ENCODE peak calls at places on chromosome 18, in eight cellular contexts. N is HCT116, K is GM23248, C is keratinocyte, D is Karpas-422, X is endothelial cell of umbilical vein, E is neural progenitor cell, F is PC-3. H is an unnamed sample. For H3K4me1, the result is how much of the 10 kb centered on the place peaks cover.

GRCh38 chr18:57881818-57882413 is 78.8 kb upstream of the ATP8B1 start:
- DNase-seq in N (peak), K (peak), C (no peak), D (peak), X (peak), E (peak), F (peak), H (peak)

GRCh38 chr18:7635948-7636347 is 68.8 kb downstream of the PTPRM start:
- DNase-seq in N (no peak), K (no peak), C (no peak), D (no peak), X (no peak), E (no peak), F (no peak), H (no peak)

GRCh38 chr18:77711096-77711495 is 461.4 kb downstream of the GALR1 start:
- DNase-seq in N (no peak), K (peak), C (no peak), D (peak), X (no peak), E (peak), F (no peak), H (no peak)

GRCh38 chr18:22168360-22168921 is 948 bp upstream of the GATA6 start:
- DNase-seq in N (no peak), K (no peak), C (no peak), D (no peak), X (peak), E (peak), F (peak), H (peak)

GRCh38 chr18:44900627-44901026 is 219.9 kb downstream of the SETBP1 start:
- DNase-seq in N (no peak), K (no peak), C (no peak), D (no peak), X (no peak), E (no peak), F (peak), H (no peak)

GRCh38 chr18:7926526-7926925 is 359.4 kb downstream of the PTPRM start:
- DNase-seq in N (peak), K (no peak), C (no peak), D (no peak), X (peak), E (peak), F (peak), H (no peak)

GRCh38 chr18:26317353-26317865 is 91.2 kb downstream of the TAF4B start:
- DNase-seq in N (no peak), K (no peak), C (no peak), D (no peak), X (no peak), E (no peak), F (peak), H (no peak)

GRCh38 chr18:29853126-29853525 is 1189.4 kb downstream of the DSC3 start:
- DNase-seq in N (no peak), K (peak), C (no peak), D (no peak), X (no peak), E (no peak), F (peak), H (no peak)

DNA sequence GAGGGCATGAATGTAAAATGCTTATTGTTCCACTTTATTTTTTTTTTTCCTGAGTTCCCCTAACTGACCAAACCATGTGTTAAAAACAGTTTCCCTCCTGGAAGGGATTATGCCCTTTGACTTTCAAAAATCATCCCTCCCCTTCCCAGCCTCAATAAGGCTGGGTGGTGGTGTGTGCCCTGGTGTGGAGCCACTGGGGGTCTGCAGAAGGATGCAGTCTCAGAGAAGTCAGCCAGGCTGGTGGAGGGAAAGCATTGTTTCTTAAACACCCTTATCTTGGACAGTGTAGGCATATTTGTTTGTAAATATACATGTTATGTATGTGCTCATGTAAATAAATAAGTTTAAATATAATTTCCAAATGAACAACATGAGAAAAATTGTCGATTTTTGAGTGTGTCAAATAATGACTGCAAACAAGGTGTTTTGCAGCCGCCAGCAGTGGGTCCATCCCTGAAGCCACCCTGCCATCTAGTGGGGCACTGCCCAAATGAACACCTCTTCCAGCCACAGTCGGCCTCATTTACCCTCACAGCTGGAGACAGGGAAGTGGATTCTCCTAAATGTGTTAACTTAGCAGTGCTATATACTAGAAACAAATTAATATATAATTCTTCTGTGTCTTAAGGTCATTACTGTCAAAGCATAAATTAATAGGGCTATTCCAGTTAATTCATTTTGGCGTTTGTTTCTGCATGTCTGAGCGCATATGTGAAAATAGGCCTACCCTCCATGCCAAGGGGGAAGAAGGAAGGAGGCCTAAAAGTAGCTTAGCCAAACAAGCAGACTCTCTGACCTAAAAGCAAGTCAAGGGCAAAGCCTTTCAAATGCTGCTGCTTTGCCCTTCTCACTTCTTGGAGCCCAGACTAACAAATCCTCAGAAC is 209.6 kb upstream of the PIK3C3 start:
- DNase-seq in N (no peak), K (peak), C (no peak), D (peak), X (peak), E (peak), F (peak), H (peak)
- H3K9ac ChIP-seq in N (no peak), K (no peak), C (no peak), D (no peak), X (no peak), E (no peak), F (no peak), H (no peak)

GRCh38 chr18:11860594-11861450 is 9.6 kb downstream of the CHMP1B start:
- DNase-seq in N (no peak), K (no peak), C (no peak), D (peak), X (no peak), E (no peak), F (no peak), H (no peak)

GRCh38 chr18:11859282-11859797 is 8.1 kb downstream of the CHMP1B start:
- DNase-seq in N (no peak), K (no peak), C (peak), D (no peak), X (no peak), E (no peak), F (peak), H (no peak)

GRCh38 chr18:11859903-11860407 is 8.7 kb downstream of the CHMP1B start:
- DNase-seq in N (peak), K (peak), C (peak), D (peak), X (peak), E (no peak), F (peak), H (peak)

GRCh38 chr18:11861583-11862288 is 10.5 kb downstream of the CHMP1B start:
- DNase-seq in N (no peak), K (no peak), C (no peak), D (peak), X (no peak), E (no peak), F (no peak), H (no peak)

GRCh38 chr18:11857177-11857887 is 6.1 kb downstream of the CHMP1B start:
- DNase-seq in N (peak), K (peak), C (peak), D (peak), X (peak), E (peak), F (peak), H (peak)
- H3K27ac ChIP-seq in N (peak), K (peak), C (peak), D (no peak), X (peak), E (peak), F (peak), H (peak)

DNA sequence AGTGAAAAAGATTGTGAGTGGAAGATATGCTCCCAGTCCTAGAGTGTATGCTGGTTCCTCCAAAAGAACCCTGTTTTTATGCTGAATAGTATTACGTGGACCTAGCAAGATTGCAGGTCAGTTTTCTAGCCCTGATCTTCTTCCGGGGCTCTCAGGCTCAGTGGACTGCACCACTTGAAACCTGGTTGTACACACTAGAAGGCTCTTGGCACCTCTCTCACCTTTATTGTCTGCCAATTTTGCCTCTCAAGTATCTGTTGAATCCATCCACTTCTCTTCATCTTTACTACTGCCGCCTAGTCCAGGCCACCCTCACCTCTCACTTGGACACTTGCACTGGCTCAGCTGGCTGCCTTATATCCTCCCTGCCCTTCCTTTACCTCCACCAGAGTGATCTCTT is 16.8 kb downstream of the TTC39C start:
- DNase-seq in N (no peak), K (no peak), C (no peak), D (no peak), X (no peak), E (no peak), F (no peak), H (no peak)
- H3K4me1 ChIP-seq in N (under half), K (under half), C (under half), D (under half), X (under half), E (under half), F (under half), H (under half)

DNA sequence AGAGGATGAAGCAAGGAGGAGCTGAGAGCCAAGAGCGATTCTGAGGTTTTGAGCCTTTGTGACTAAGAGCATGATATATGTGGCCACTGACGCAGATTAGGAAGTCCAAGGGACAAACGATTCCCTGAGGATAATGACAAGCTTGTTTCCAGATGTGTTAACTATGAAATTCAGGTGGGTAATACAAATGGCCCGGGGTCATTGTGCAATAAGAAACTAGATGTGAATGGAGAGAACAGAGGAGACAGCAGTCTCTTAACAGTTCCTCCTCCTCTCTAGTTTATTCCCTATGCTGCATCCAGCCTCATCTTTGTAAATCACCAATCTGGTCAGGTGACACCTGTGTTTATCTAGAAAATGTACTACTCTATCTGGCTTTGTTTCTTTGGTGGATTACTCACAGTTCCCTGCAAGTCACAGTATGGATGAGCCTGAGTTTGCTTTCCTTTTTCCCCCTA is 84.2 kb downstream of the SOCS6 start:
- DNase-seq in N (peak), K (peak), C (peak), D (no peak), X (no peak), E (no peak), F (peak), H (no peak)
- H3K9ac ChIP-seq in N (peak), K (peak), C (peak), D (no peak), X (no peak), E (no peak), F (peak), H (no peak)

GRCh38 chr18:56115072-56116038 is 523.0 kb downstream of the TXNL1 start:
- DNase-seq in N (no peak), K (no peak), C (no peak), D (no peak), X (no peak), E (no peak), F (no peak), H (no peak)

GRCh38 chr18:56118422-56118821 is 520.0 kb downstream of the TXNL1 start:
- DNase-seq in N (no peak), K (no peak), C (no peak), D (no peak), X (no peak), E (no peak), F (no peak), H (no peak)

GRCh38 chr18:56121669-56122068 is 516.7 kb downstream of the TXNL1 start:
- DNase-seq in N (no peak), K (no peak), C (no peak), D (no peak), X (no peak), E (no peak), F (no peak), H (no peak)

GRCh38 chr18:56124186-56124585 is 514.2 kb downstream of the TXNL1 start:
- DNase-seq in N (no peak), K (peak), C (peak), D (no peak), X (peak), E (no peak), F (peak), H (no peak)

DNA sequence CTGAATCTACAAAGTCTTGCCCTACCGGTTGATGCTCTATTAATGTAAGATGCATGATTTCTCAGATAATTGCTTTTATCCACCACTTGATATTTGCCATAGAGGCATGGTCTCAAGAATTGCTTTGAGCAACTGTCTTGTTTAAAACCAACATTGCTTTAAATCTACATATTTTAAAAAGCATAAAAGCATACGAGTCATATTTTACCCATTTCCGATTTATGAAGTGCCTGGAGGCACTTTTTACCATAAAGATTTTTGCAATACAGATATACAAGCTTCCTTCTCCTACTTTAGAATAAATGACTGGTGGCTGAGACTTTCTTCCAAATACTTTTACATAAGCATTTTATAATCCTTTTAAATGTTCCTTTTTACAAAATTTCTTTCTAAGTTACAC is 517.6 kb downstream of the TXNL1 start:
- DNase-seq in N (no peak), K (no peak), C (no peak), D (no peak), X (no peak), E (no peak), F (peak), H (no peak)
- H3K27ac ChIP-seq in N (no peak), K (no peak), C (no peak), D (no peak), X (no peak), E (no peak), F (no peak), H (no peak)

GRCh38 chr18:32760391-32760790 is 12.4 kb downstream of the KLHL14 start:
- DNase-seq in N (no peak), K (no peak), C (no peak), D (peak), X (no peak), E (peak), F (no peak), H (no peak)

GRCh38 chr18:32759768-32760167 is 13.1 kb downstream of the KLHL14 start:
- DNase-seq in N (no peak), K (no peak), C (no peak), D (peak), X (no peak), E (no peak), F (no peak), H (no peak)

GRCh38 chr18:32764611-32765244 is 8.1 kb downstream of the KLHL14 start:
- DNase-seq in N (no peak), K (no peak), C (no peak), D (no peak), X (no peak), E (no peak), F (no peak), H (no peak)

GRCh38 chr18:32761231-32761785 is 11.5 kb downstream of the KLHL14 start:
- DNase-seq in N (no peak), K (no peak), C (no peak), D (peak), X (no peak), E (no peak), F (no peak), H (no peak)

GRCh38 chr18:32763306-32763705 is 9.5 kb downstream of the KLHL14 start:
- DNase-seq in N (no peak), K (no peak), C (no peak), D (no peak), X (no peak), E (no peak), F (no peak), H (no peak)
- H3K4me1 ChIP-seq in N (under half), K (under half), C (under half), D (half or more), X (under half), E (under half), F (under half), H (under half)

DNA sequence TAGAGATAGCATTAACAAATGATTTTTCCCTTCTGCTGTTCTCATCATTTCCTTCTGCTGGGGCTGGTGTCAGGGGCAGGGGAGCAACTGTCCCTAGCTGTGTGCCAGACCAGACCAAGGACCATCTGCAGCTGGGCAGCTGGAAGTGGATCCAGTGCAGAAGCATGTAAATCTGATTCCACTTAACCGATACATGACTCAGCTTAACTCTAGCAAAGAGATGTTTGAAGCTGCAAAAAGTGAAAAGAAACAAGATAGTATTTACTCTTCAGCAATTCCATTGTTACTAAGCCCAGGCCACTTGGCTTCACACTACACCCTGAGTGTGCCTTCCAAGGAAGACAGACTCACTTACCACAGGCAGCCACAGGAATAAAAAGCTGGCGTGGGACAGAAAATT is 151.1 kb downstream of the GALNT1 start:
- DNase-seq in N (no peak), K (peak), C (no peak), D (no peak), X (no peak), E (no peak), F (no peak), H (no peak)
- H3K9ac ChIP-seq in N (no peak), K (peak), C (no peak), D (no peak), X (no peak), E (no peak), F (no peak), H (no peak)

DNA sequence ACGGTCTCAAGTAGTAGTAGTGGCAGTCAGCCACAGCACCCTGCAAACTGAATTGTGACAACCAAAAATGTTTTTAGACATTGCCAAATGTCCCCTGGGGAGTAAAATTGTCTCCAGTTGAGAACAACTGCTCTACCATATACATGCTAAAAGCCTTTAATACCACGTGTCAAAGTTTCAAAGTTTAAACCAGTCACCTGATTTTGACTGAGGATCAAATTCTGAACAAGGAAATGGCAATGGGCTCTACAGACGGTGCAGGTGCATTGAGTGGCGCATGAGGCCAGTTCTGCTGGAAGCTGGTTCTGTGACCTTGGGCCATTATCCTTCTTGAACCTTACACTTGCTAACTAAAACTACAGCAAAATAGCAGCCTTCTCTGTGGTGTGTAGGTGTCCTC is 85.0 kb downstream of the LIPG start:
- DNase-seq in N (no peak), K (no peak), C (no peak), D (no peak), X (no peak), E (no peak), F (no peak), H (no peak)
- H3K27ac ChIP-seq in N (no peak), K (no peak), C (no peak), D (no peak), X (no peak), E (no peak), F (no peak), H (no peak)

GRCh38 chr18:9975658-9976057 is 61.8 kb downstream of the VAPA start:
- DNase-seq in N (no peak), K (no peak), C (no peak), D (no peak), X (no peak), E (no peak), F (no peak), H (no peak)

GRCh38 chr18:9971313-9971920 is 57.6 kb downstream of the VAPA start:
- DNase-seq in N (peak), K (peak), C (peak), D (peak), X (peak), E (peak), F (peak), H (peak)

GRCh38 chr18:9969247-9969646 is 55.4 kb downstream of the VAPA start:
- DNase-seq in N (no peak), K (no peak), C (no peak), D (no peak), X (no peak), E (no peak), F (no peak), H (no peak)

GRCh38 chr18:9974279-9974915 is 60.6 kb downstream of the VAPA start:
- DNase-seq in N (no peak), K (no peak), C (no peak), D (no peak), X (no peak), E (no peak), F (no peak), H (no peak)

DNA sequence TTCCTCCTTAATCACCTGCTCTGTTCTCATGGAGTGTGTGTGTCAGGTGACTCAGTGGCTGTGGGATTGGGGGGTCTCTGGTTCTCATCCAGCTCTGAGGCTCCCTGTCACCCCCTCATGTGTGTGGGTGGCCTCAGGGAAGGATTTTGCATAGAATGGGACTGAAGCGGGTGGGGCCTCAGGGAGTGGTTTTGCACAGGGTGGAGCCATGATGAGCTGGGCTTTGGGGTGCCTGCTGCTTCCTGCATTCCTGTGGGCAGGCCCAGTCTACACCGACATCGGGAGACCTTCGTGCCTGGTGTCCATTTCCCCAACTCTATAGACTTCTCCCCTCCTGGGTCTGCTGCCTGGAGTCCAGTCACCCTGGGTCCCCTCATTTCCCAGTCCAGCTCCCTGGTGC is 59.6 kb downstream of the VAPA start:
- DNase-seq in N (no peak), K (no peak), C (no peak), D (no peak), X (no peak), E (no peak), F (no peak), H (no peak)
- H3K4me1 ChIP-seq in N (under half), K (under half), C (under half), D (under half), X (under half), E (under half), F (under half), H (under half)